ENCODE peak calls at places on chromosomes 5 and 9, in ten cellular contexts. One of them, this sample, is unnamed.

GRCh38 chr5:122880749-122881148 is 35.3 kb downstream of the SNX24 start:
- DNase-seq in prostate gland: no peak
- DNase-seq in tibial nerve: no peak
- DNase-seq in thyroid gland: no peak
- DNase-seq in body of pancreas: no peak
- DNase-seq in sigmoid colon: no peak
- DNase-seq in HCT116: no peak
- DNase-seq in stomach: no peak
- DNase-seq in heart left ventricle: no peak
- DNase-seq in IMR-90: no peak
- DNase-seq in this sample: no peak

GRCh38 chr5:366541-367357 is 45.2 kb downstream of the AHRR start:
- DNase-seq in stomach: no peak
- DNase-seq in thyroid gland: no peak
- DNase-seq in IMR-90: no peak
- DNase-seq in HCT116: no peak
- DNase-seq in heart left ventricle: no peak
- DNase-seq in prostate gland: no peak
- DNase-seq in tibial nerve: peak
- DNase-seq in body of pancreas: no peak
- DNase-seq in sigmoid colon: no peak
- DNase-seq in this sample: peak

GRCh38 chr5:173868096-173868879 is 19.9 kb upstream of the CPEB4 start:
- DNase-seq in HCT116: no peak
- DNase-seq in prostate gland: peak
- DNase-seq in IMR-90: peak
- DNase-seq in thyroid gland: peak
- DNase-seq in stomach: peak
- DNase-seq in heart left ventricle: no peak
- DNase-seq in body of pancreas: peak
- DNase-seq in sigmoid colon: no peak
- DNase-seq in tibial nerve: no peak
- DNase-seq in this sample: no peak

GRCh38 chr5:66897355-66897754 is 299.2 kb downstream of the CD180 start:
- DNase-seq in stomach: no peak
- DNase-seq in sigmoid colon: no peak
- DNase-seq in thyroid gland: no peak
- DNase-seq in prostate gland: no peak
- DNase-seq in HCT116: no peak
- DNase-seq in tibial nerve: no peak
- DNase-seq in body of pancreas: no peak
- DNase-seq in IMR-90: no peak
- DNase-seq in heart left ventricle: no peak
- DNase-seq in this sample: no peak

GRCh38 chr5:38535845-38536244 is 20.6 kb downstream of the LIFR start:
- DNase-seq in body of pancreas: no peak
- DNase-seq in heart left ventricle: no peak
- DNase-seq in stomach: no peak
- DNase-seq in HCT116: no peak
- DNase-seq in IMR-90: no peak
- DNase-seq in tibial nerve: no peak
- DNase-seq in prostate gland: no peak
- DNase-seq in sigmoid colon: no peak
- DNase-seq in thyroid gland: no peak
- DNase-seq in this sample: no peak

GRCh38 chr5:127400946-127401670 is 110.5 kb downstream of the MEGF10 start:
- DNase-seq in HCT116: no peak
- DNase-seq in stomach: no peak
- DNase-seq in body of pancreas: no peak
- DNase-seq in heart left ventricle: no peak
- DNase-seq in IMR-90: no peak
- DNase-seq in tibial nerve: no peak
- DNase-seq in prostate gland: no peak
- DNase-seq in thyroid gland: no peak
- DNase-seq in sigmoid colon: no peak
- DNase-seq in this sample: no peak

GRCh38 chr9:113738898-113739604 is 137.1 kb upstream of the ZNF618 start:
- DNase-seq in prostate gland: no peak
- DNase-seq in stomach: no peak
- DNase-seq in sigmoid colon: no peak
- DNase-seq in heart left ventricle: no peak
- DNase-seq in tibial nerve: no peak
- DNase-seq in HCT116: no peak
- DNase-seq in body of pancreas: no peak
- DNase-seq in thyroid gland: no peak
- DNase-seq in IMR-90: no peak
- DNase-seq in this sample: no peak

GRCh38 chr5:16578474-16578883 is 38.3 kb downstream of the RETREG1 start:
- DNase-seq in IMR-90: no peak
- DNase-seq in heart left ventricle: no peak
- DNase-seq in thyroid gland: no peak
- DNase-seq in sigmoid colon: no peak
- DNase-seq in tibial nerve: no peak
- DNase-seq in HCT116: no peak
- DNase-seq in body of pancreas: no peak
- DNase-seq in prostate gland: no peak
- DNase-seq in stomach: no peak
- DNase-seq in this sample: no peak

GRCh38 chr5:173925449-173926071 is 37.4 kb downstream of the CPEB4 start:
- DNase-seq in thyroid gland: no peak
- DNase-seq in HCT116: peak
- DNase-seq in heart left ventricle: peak
- DNase-seq in sigmoid colon: no peak
- DNase-seq in body of pancreas: peak
- DNase-seq in prostate gland: no peak
- DNase-seq in stomach: no peak
- DNase-seq in tibial nerve: peak
- DNase-seq in IMR-90: peak
- DNase-seq in this sample: peak

GRCh38 chr9:93712896-93713295 is 136.5 kb downstream of the PHF2 start:
- DNase-seq in body of pancreas: no peak
- DNase-seq in IMR-90: no peak
- DNase-seq in tibial nerve: no peak
- DNase-seq in thyroid gland: no peak
- DNase-seq in sigmoid colon: no peak
- DNase-seq in stomach: no peak
- DNase-seq in HCT116: no peak
- DNase-seq in heart left ventricle: no peak
- DNase-seq in prostate gland: no peak
- DNase-seq in this sample: no peak

GRCh38 chr9:134858051-134858841 is 22.4 kb upstream of the FCN2 start:
- DNase-seq in HCT116: no peak
- DNase-seq in tibial nerve: no peak
- DNase-seq in IMR-90: peak
- DNase-seq in thyroid gland: peak
- DNase-seq in body of pancreas: no peak
- DNase-seq in heart left ventricle: peak
- DNase-seq in prostate gland: peak
- DNase-seq in sigmoid colon: peak
- DNase-seq in stomach: no peak
- DNase-seq in this sample: peak
- TF ChIP-seq POLR2A in HCT116: no peak
- TF ChIP-seq POLR2A in tibial nerve: no peak
- TF ChIP-seq POLR2A in IMR-90: no peak
- TF ChIP-seq POLR2A in thyroid gland: no peak
- TF ChIP-seq POLR2A in body of pancreas: no peak
- TF ChIP-seq POLR2A in heart left ventricle: no peak
- TF ChIP-seq POLR2A in prostate gland: no peak
- TF ChIP-seq POLR2A in sigmoid colon: no peak
- TF ChIP-seq POLR2A in stomach: no peak
- TF ChIP-seq POLR2A in this sample: no peak

GRCh38 chr5:177479774-177480173 is 6.3 kb upstream of the DBN1 start:
- DNase-seq in heart left ventricle: no peak
- DNase-seq in thyroid gland: peak
- DNase-seq in sigmoid colon: no peak
- DNase-seq in prostate gland: no peak
- DNase-seq in IMR-90: peak
- DNase-seq in body of pancreas: no peak
- DNase-seq in tibial nerve: no peak
- DNase-seq in HCT116: no peak
- DNase-seq in stomach: no peak
- DNase-seq in this sample: no peak
- H3K27ac ChIP-seq in heart left ventricle: peak
- H3K27ac ChIP-seq in thyroid gland: peak
- H3K27ac ChIP-seq in sigmoid colon: peak
- H3K27ac ChIP-seq in prostate gland: peak
- H3K27ac ChIP-seq in IMR-90: peak
- H3K27ac ChIP-seq in body of pancreas: peak
- H3K27ac ChIP-seq in tibial nerve: peak
- H3K27ac ChIP-seq in HCT116: no peak
- H3K27ac ChIP-seq in stomach: no peak
- H3K27ac ChIP-seq in this sample: no peak

GRCh38 chr9:123316053-123316718 is 39.8 kb upstream of the CRB2 start:
- DNase-seq in heart left ventricle: no peak
- DNase-seq in IMR-90: no peak
- DNase-seq in tibial nerve: no peak
- DNase-seq in body of pancreas: no peak
- DNase-seq in HCT116: no peak
- DNase-seq in sigmoid colon: no peak
- DNase-seq in stomach: no peak
- DNase-seq in thyroid gland: peak
- DNase-seq in prostate gland: no peak
- DNase-seq in this sample: no peak

GRCh38 chr9:123318961-123319421 is 37.0 kb upstream of the CRB2 start:
- DNase-seq in IMR-90: no peak
- DNase-seq in body of pancreas: peak
- DNase-seq in heart left ventricle: no peak
- DNase-seq in HCT116: no peak
- DNase-seq in stomach: peak
- DNase-seq in tibial nerve: no peak
- DNase-seq in prostate gland: peak
- DNase-seq in thyroid gland: peak
- DNase-seq in sigmoid colon: peak
- DNase-seq in this sample: no peak

GRCh38 chr9:123319541-123320339 is 36.3 kb upstream of the CRB2 start:
- DNase-seq in heart left ventricle: no peak
- DNase-seq in tibial nerve: no peak
- DNase-seq in sigmoid colon: no peak
- DNase-seq in stomach: no peak
- DNase-seq in IMR-90: no peak
- DNase-seq in body of pancreas: no peak
- DNase-seq in HCT116: no peak
- DNase-seq in thyroid gland: no peak
- DNase-seq in prostate gland: no peak
- DNase-seq in this sample: no peak

GRCh38 chr9:123320814-123321213 is 35.2 kb upstream of the CRB2 start:
- DNase-seq in body of pancreas: no peak
- DNase-seq in heart left ventricle: no peak
- DNase-seq in sigmoid colon: no peak
- DNase-seq in prostate gland: no peak
- DNase-seq in thyroid gland: no peak
- DNase-seq in HCT116: no peak
- DNase-seq in tibial nerve: no peak
- DNase-seq in stomach: no peak
- DNase-seq in IMR-90: no peak
- DNase-seq in this sample: no peak

DNA sequence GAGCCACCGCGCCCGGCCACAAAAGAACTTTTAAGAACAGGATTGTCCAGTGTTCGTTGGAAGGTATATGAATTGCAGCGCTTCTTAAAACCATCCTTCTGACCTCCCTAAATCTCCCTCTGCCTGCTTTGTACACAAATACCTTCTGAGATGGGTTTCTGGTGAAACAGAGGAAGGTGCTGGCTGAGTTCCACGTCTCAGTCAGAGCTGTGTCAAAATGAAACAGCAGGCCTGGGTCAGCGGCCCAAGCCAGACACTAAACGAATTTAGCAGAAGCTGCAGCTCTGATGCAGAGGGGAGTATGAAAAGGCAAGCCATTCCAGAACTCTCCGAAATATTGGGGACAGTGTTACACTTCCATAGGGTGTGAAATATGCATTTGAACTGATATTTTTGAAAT is 37.8 kb upstream of the CRB2 start:
- DNase-seq in body of pancreas: no peak
- DNase-seq in IMR-90: no peak
- DNase-seq in stomach: no peak
- DNase-seq in thyroid gland: peak
- DNase-seq in prostate gland: no peak
- DNase-seq in sigmoid colon: no peak
- DNase-seq in heart left ventricle: no peak
- DNase-seq in tibial nerve: no peak
- DNase-seq in HCT116: no peak
- DNase-seq in this sample: no peak
- TF ChIP-seq POLR2A in body of pancreas: no peak
- TF ChIP-seq POLR2A in IMR-90: no peak
- TF ChIP-seq POLR2A in stomach: no peak
- TF ChIP-seq POLR2A in thyroid gland: no peak
- TF ChIP-seq POLR2A in prostate gland: no peak
- TF ChIP-seq POLR2A in sigmoid colon: no peak
- TF ChIP-seq POLR2A in heart left ventricle: no peak
- TF ChIP-seq POLR2A in tibial nerve: no peak
- TF ChIP-seq POLR2A in HCT116: no peak
- TF ChIP-seq POLR2A in this sample: no peak

DNA sequence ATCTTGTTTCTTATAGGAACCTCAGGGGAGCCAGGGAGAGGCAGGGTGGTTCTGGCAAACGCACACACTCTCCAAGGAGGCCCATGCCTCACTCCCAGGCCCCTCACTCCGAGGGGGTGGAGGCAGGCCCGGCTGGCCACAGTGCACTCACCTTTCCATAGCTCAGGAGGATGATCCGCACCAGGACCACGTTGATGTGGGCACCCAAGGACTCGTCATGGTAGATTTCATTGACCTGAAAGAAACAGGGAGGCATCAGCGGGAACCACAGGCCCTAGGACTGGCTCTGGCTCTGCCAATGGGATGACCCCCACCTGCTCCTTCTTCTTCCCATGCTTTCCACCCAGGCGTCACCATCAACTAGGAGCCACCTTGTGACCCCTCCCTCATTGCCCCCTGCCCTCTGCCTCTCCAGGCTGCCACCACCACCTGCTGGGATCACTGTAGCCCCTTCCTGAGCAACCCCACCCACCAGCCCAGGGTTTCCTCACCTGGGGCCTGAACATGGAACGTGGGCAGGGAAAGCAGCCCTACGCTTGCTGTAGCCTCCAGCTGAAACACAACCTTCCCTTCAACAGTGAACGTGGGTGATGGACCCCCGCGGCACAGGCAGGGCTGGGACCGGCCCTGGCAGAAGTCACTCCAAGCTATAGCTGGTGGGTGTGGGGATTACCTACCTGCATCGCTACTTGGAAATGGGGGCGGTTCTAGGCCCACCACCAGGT is 120.9 kb downstream of the ZNF354C start:
- DNase-seq in tibial nerve: no peak
- DNase-seq in prostate gland: no peak
- DNase-seq in stomach: no peak
- DNase-seq in heart left ventricle: no peak
- DNase-seq in IMR-90: no peak
- DNase-seq in HCT116: no peak
- DNase-seq in thyroid gland: no peak
- DNase-seq in body of pancreas: no peak
- DNase-seq in sigmoid colon: peak
- DNase-seq in this sample: no peak
- H3K27ac ChIP-seq in tibial nerve: no peak
- H3K27ac ChIP-seq in prostate gland: no peak
- H3K27ac ChIP-seq in stomach: no peak
- H3K27ac ChIP-seq in heart left ventricle: no peak
- H3K27ac ChIP-seq in IMR-90: no peak
- H3K27ac ChIP-seq in HCT116: no peak
- H3K27ac ChIP-seq in thyroid gland: no peak
- H3K27ac ChIP-seq in body of pancreas: no peak
- H3K27ac ChIP-seq in sigmoid colon: no peak
- H3K27ac ChIP-seq in this sample: no peak

This sample was measured in testis.